ENCODE peak calls at places on chromosomes 13 and 19, in eight cellular contexts. Q is stimulated activated CD8-positive, alpha-beta memory T cell treated with anti-CD3 and anti-CD28 coated beads, Interleukin-7, amount 100 ng/mL, for 1 hour; Z is HS-27A; R is BE2C; X is stimulated activated CD4-positive, alpha-beta T cell treated with anti-CD3 and anti-CD28 coated beads, Interleukin-2, amount 100 ng/mL, for 24 hours; V is neuronal stem cell; B is activated CD4-positive, alpha-beta T cell treated with anti-CD3 and anti-CD28 coated beads, Interleukin-2, amount 50 U/mL, for 1 hour; C is NCI-H2029 treated with DMSO at 0.1 percent for 48 hours. H is an unnamed sample.

GRCh38 chr19:18440421-18440877 is 2.5 kb upstream of the ISYNA1 start:
- DNase-seq in Q (no peak), Z (no peak), R (peak), X (no peak), V (no peak), B (peak), C (no peak), H (peak)

GRCh38 chr13:97266328-97266727 is 44.2 kb downstream of the MBNL2 start:
- DNase-seq in Q (no peak), Z (no peak), R (no peak), X (no peak), V (no peak), B (no peak), C (no peak), H (no peak)

GRCh38 chr13:106507560-106508274 is 27.7 kb downstream of the EFNB2 start:
- DNase-seq in Q (no peak), Z (no peak), R (no peak), X (no peak), V (no peak), B (no peak), C (no peak), H (peak)

GRCh38 chr13:111353508-111353907 is 33.1 kb downstream of the TEX29 start:
- DNase-seq in Q (no peak), Z (no peak), R (no peak), X (no peak), V (no peak), B (no peak), C (no peak), H (no peak)

GRCh38 chr19:52188822-52189744 is 769 bp upstream of the PPP2R1A start:
- DNase-seq in Q (no peak), Z (no peak), R (peak), X (no peak), V (no peak), B (no peak), C (no peak), H (no peak)

GRCh38 chr19:16903347-16903746 is 14.5 kb downstream of the F2RL3 start:
- DNase-seq in Q (no peak), Z (no peak), R (no peak), X (no peak), V (no peak), B (no peak), C (no peak), H (no peak)

GRCh38 chr13:24038405-24038804 is 122.1 kb upstream of the SPATA13 start:
- DNase-seq in Q (no peak), Z (no peak), R (no peak), X (no peak), V (no peak), B (no peak), C (no peak), H (no peak)

GRCh38 chr13:112772929-112773328 is 83.1 kb downstream of the ATP11A start:
- DNase-seq in Q (no peak), Z (no peak), R (no peak), X (no peak), V (no peak), B (no peak), C (no peak), H (no peak)

GRCh38 chr13:20988033-20988908 is 73.1 kb downstream of the LATS2 start:
- DNase-seq in Q (no peak), Z (no peak), R (no peak), X (no peak), V (no peak), B (no peak), C (no peak), H (no peak)

GRCh38 chr13:87661471-87661870 is 9.7 kb upstream of the SLITRK5 start:
- DNase-seq in Q (no peak), Z (no peak), R (peak), X (no peak), V (no peak), B (no peak), C (no peak), H (no peak)

GRCh38 chr13:24671367-24672117 is 8.7 kb upstream of the ATP12A start:
- DNase-seq in Q (no peak), Z (peak), R (peak), X (no peak), V (peak), B (no peak), C (peak), H (no peak)

GRCh38 chr13:78192721-78193120 is 274.1 kb upstream of the EDNRB start:
- DNase-seq in Q (no peak), Z (no peak), R (no peak), X (no peak), V (no peak), B (no peak), C (no peak), H (no peak)

GRCh38 chr19:49809155-49809986 is 3.7 kb downstream of the FUZ start:
- DNase-seq in Q (no peak), Z (no peak), R (peak), X (peak), V (no peak), B (peak), C (no peak), H (no peak)

GRCh38 chr13:96816261-96816660 is 178.0 kb downstream of the OXGR1 start:
- DNase-seq in Q (no peak), Z (no peak), R (no peak), X (no peak), V (no peak), B (no peak), C (no peak), H (no peak)

GRCh38 chr13:71613347-71613746 is 253.7 kb downstream of the DACH1 start:
- DNase-seq in Q (no peak), Z (no peak), R (no peak), X (no peak), V (no peak), B (no peak), C (no peak), H (peak)

GRCh38 chr19:45716314-45717130 is 14.2 kb downstream of the FBXO46 start:
- DNase-seq in Q (no peak), Z (no peak), R (no peak), X (peak), V (no peak), B (peak), C (peak), H (no peak)

GRCh38 chr13:102291587-102292218 is 110.1 kb downstream of the FGF14 start:
- DNase-seq in Q (no peak), Z (no peak), R (peak), X (no peak), V (no peak), B (no peak), C (no peak), H (no peak)

GRCh38 chr13:54614729-54615128 is 1586.1 kb downstream of the OLFM4 start:
- DNase-seq in Q (no peak), Z (no peak), R (no peak), X (no peak), V (no peak), B (no peak), C (no peak), H (no peak)

GRCh38 chr13:82833928-82834327 is 1048.3 kb downstream of the SLITRK1 start:
- DNase-seq in Q (no peak), Z (no peak), R (no peak), X (no peak), V (no peak), B (no peak), C (no peak), H (no peak)

GRCh38 chr19:50906217-50906616 is 5.0 kb downstream of the KLK4 start:
- DNase-seq in Q (no peak), Z (no peak), R (peak), X (peak), V (peak), B (no peak), C (peak), H (no peak)

GRCh38 chr19:51520710-51521109 is 10.8 kb downstream of the SIGLEC6 start:
- DNase-seq in Q (no peak), Z (no peak), R (no peak), X (no peak), V (no peak), B (no peak), C (no peak), H (no peak)

GRCh38 chr13:84443463-84443862 is 561.2 kb upstream of the SLITRK1 start:
- DNase-seq in Q (no peak), Z (no peak), R (no peak), X (no peak), V (no peak), B (no peak), C (no peak), H (no peak)

GRCh38 chr13:45105895-45106294 is 14.4 kb upstream of the GTF2F2 start:
- DNase-seq in Q (no peak), Z (no peak), R (no peak), X (no peak), V (no peak), B (no peak), C (no peak), H (no peak)

GRCh38 chr19:36160821-36161596 is 8.8 kb upstream of the COX7A1 start:
- DNase-seq in Q (no peak), Z (no peak), R (no peak), X (no peak), V (no peak), B (no peak), C (no peak), H (no peak)

GRCh38 chr13:74062933-74063332 is 71.3 kb downstream of the KLF12 start:
- DNase-seq in Q (no peak), Z (no peak), R (no peak), X (peak), V (no peak), B (peak), C (no peak), H (no peak)

GRCh38 chr13:92074658-92075057 is 676.2 kb downstream of the GPC5 start:
- DNase-seq in Q (no peak), Z (no peak), R (peak), X (no peak), V (peak), B (no peak), C (no peak), H (no peak)

GRCh38 chr13:111177081-111177711 is 62.1 kb downstream of the ARHGEF7 start:
- DNase-seq in Q (no peak), Z (no peak), R (no peak), X (peak), V (no peak), B (peak), C (peak), H (peak)

GRCh38 chr13:22278336-22278929 is 607.6 kb downstream of the FGF9 start:
- DNase-seq in Q (peak), Z (no peak), R (no peak), X (peak), V (peak), B (peak), C (peak), H (no peak)

GRCh38 chr13:26872444-26873173 is 112.0 kb upstream of the GPR12 start:
- DNase-seq in Q (peak), Z (no peak), R (peak), X (peak), V (peak), B (peak), C (no peak), H (no peak)

GRCh38 chr19:52722062-52723005 is 12.5 kb downstream of the ZNF611 start:
- DNase-seq in Q (no peak), Z (peak), R (no peak), X (no peak), V (no peak), B (no peak), C (no peak), H (no peak)

GRCh38 chr19:45470147-45471081 is 2.6 kb downstream of the FOSB start:
- DNase-seq in Q (no peak), Z (no peak), R (no peak), X (no peak), V (no peak), B (peak), C (no peak), H (no peak)

GRCh38 chr13:107043016-107043957 is 475.4 kb upstream of the ARGLU1 start:
- DNase-seq in Q (no peak), Z (no peak), R (no peak), X (no peak), V (no peak), B (no peak), C (no peak), H (no peak)

GRCh38 chr13:72463561-72463960 is 263.9 kb downstream of the MZT1 start:
- DNase-seq in Q (no peak), Z (no peak), R (peak), X (no peak), V (no peak), B (no peak), C (no peak), H (no peak)